ENCODE peak calls at places on chromosomes 6 and 20, in five cellular contexts. C is tibial artery, B is fibroblast of mammary gland, H is GM23338, X is OCI-LY7. K is an unnamed sample.

GRCh38 chr6:19719691-19720127 is 117.5 kb upstream of the ID4 start:
- DNase-seq in C (no peak), B (peak), H (peak), X (no peak), K (peak)

GRCh38 chr6:12555267-12555666 is 161.3 kb upstream of the PHACTR1 start:
- DNase-seq in C (no peak), B (peak), H (no peak), X (no peak), K (peak)

GRCh38 chr20:52533401-52533800 is 341.8 kb upstream of the ZFP64 start:
- DNase-seq in C (no peak), B (no peak), H (no peak), X (no peak), K (no peak)

GRCh38 chr20:24755411-24755922 is 193.6 kb upstream of the CST7 start:
- DNase-seq in C (no peak), B (no peak), H (no peak), X (no peak), K (no peak)

GRCh38 chr6:33613794-33614166 is 7.3 kb upstream of the ITPR3 start:
- DNase-seq in C (peak), B (peak), H (no peak), X (no peak), K (peak)

GRCh38 chr6:27383481-27383880 is 5.1 kb upstream of the ZNF391 start:
- DNase-seq in C (no peak), B (no peak), H (no peak), X (no peak), K (no peak)

GRCh38 chr20:36093025-36093803 is 61.3 kb upstream of the EPB41L1 start:
- DNase-seq in C (peak), B (no peak), H (no peak), X (no peak), K (peak)

GRCh38 chr20:63178889-63179751 is 36.8 kb downstream of the YTHDF1 start:
- DNase-seq in C (no peak), B (no peak), H (peak), X (peak), K (peak)

GRCh38 chr20:53874104-53874503 is 196.3 kb downstream of the BCAS1 start:
- DNase-seq in C (no peak), B (no peak), H (no peak), X (no peak), K (no peak)

GRCh38 chr6:102582569-102582968 is 1189.1 kb downstream of the GRIK2 start:
- DNase-seq in C (peak), B (no peak), H (no peak), X (no peak), K (no peak)

GRCh38 chr6:75302280-75302679 is 17.7 kb upstream of the TMEM30A start:
- DNase-seq in C (no peak), B (no peak), H (no peak), X (no peak), K (no peak)

GRCh38 chr20:50141811-50142561 is 11.5 kb downstream of the PEDS1 start:
- DNase-seq in C (no peak), B (no peak), H (no peak), X (no peak), K (no peak)

GRCh38 chr6:11231108-11231463 is 1.4 kb downstream of the NEDD9 start:
- DNase-seq in C (no peak), B (no peak), H (no peak), X (no peak), K (no peak)

GRCh38 chr6:32462609-32463008 is 22.9 kb downstream of the HLA-DRA start:
- DNase-seq in C (no peak), B (peak), H (peak), X (no peak), K (no peak)

GRCh38 chr6:115091461-115091860 is 748.6 kb upstream of the HS3ST5 start:
- DNase-seq in C (no peak), B (no peak), H (no peak), X (no peak), K (peak)

GRCh38 chr6:33857301-33858052 is 53.7 kb upstream of the MLN start:
- DNase-seq in C (no peak), B (peak), H (no peak), X (no peak), K (no peak)

GRCh38 chr6:10682319-10682988 is 12.0 kb downstream of the C6orf52 start:
- DNase-seq in C (no peak), B (no peak), H (no peak), X (no peak), K (no peak)

GRCh38 chr6:83824388-83824801 is 28.8 kb upstream of the RIPPLY2 start:
- DNase-seq in C (no peak), B (peak), H (no peak), X (no peak), K (peak)

GRCh38 chr6:4059115-4059777 is 19.7 kb downstream of the FAM217A start:
- DNase-seq in C (no peak), B (peak), H (no peak), X (no peak), K (peak)

GRCh38 chr6:132675749-132676148 is 16.8 kb upstream of the TAAR1 start:
- DNase-seq in C (no peak), B (no peak), H (no peak), X (no peak), K (peak)

GRCh38 chr6:79731471-79731870 is 100.3 kb downstream of the SH3BGRL2 start:
- DNase-seq in C (no peak), B (no peak), H (no peak), X (no peak), K (no peak)

GRCh38 chr6:36120979-36121706 is 9.2 kb upstream of the MAPK13 start:
- DNase-seq in C (peak), B (peak), H (peak), X (peak), K (peak)

GRCh38 chr20:33685328-33686007 is 717 bp downstream of the E2F1 start:
- DNase-seq in C (no peak), B (peak), H (peak), X (peak), K (no peak)

GRCh38 chr6:158536084-158536890 is 23.6 kb upstream of the TMEM181 start:
- DNase-seq in C (peak), B (peak), H (peak), X (peak), K (peak)

GRCh38 chr6:75098709-75099108 is 107.1 kb downstream of the COL12A1 start:
- DNase-seq in C (peak), B (peak), H (no peak), X (no peak), K (peak)

GRCh38 chr6:52183131-52183530 is 3.0 kb upstream of the IL17A start:
- DNase-seq in C (no peak), B (no peak), H (no peak), X (no peak), K (peak)

GRCh38 chr20:3777726-3778629 is 3.3 kb downstream of the SPEF1 start:
- DNase-seq in C (peak), B (peak), H (peak), X (no peak), K (peak)

GRCh38 chr20:37714973-37715657 is 21.3 kb downstream of the CTNNBL1 start:
- DNase-seq in C (no peak), B (peak), H (no peak), X (no peak), K (peak)

GRCh38 chr6:143110572-143110971 is 49.9 kb downstream of the AIG1 start:
- DNase-seq in C (no peak), B (peak), H (no peak), X (no peak), K (peak)

GRCh38 chr6:18380165-18380564 is 7.0 kb upstream of the RNF144B start:
- DNase-seq in C (no peak), B (peak), H (no peak), X (no peak), K (peak)

DNA sequence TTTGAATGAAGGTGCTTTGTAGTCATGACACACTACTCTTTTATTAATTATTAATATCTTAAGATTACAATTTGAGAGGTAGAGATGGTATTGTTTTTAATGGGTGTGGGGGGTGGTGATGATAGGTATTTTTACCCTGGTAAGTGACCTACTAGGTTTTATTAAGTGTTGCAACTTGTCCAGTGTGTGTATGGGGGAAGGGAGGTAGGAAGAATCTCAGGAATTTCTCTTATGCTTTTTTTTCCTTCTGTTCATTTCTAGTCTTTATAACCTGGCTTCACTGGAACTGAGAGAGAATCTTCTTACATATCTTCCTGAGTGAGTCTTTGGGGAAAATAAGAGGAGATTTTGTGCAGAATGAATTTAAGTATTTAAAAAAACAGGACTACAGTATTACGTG is 101.4 kb downstream of the LRRC1 start:
- DNase-seq in C (no peak), B (no peak), H (peak), X (no peak), K (peak)
- H3K4me3 ChIP-seq in C (no peak), B (no peak), H (no peak), X (no peak), K (no peak)

GRCh38 chr6:2505624-2506023 is 245.1 kb downstream of the MYLK4 start:
- DNase-seq in C (no peak), B (peak), H (peak), X (peak), K (no peak)
- TF ChIP-seq CTCF in C (no peak), B (peak), H (peak), X (peak), K (peak)

DNA sequence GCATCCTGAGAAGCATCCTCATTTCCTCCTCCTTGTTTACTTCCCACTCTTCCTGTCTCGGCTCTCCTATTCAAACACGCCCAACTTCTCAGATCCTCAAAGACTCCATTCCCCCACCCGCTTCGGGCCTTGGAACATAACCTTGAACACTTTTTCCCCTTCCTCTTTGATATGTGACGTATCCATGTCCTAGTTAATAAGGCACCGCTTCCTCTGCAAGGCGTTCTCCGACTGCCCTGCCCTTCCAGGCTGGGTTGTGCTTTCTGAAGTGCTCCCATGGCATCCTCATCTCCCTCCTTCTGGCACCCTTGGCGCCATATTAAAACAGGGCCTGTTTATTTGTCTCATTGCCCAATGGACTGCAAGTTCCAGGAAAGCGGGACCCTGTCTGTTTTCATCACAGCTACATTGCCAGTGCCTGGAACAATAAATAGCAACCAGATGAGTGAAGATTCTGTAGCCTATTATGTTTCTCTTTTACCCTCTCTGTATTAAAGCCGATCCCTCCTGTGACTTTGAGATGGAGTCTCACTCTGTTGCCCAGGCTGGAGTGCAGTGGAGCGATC is 115.3 kb upstream of the TRAF3IP2 start:
- DNase-seq in C (no peak), B (no peak), H (no peak), X (no peak), K (no peak)
- H3K4me3 ChIP-seq in C (no peak), B (no peak), H (no peak), X (no peak), K (no peak)

GRCh38 chr20:11045412-11046175 is 371.8 kb upstream of the JAG1 start:
- DNase-seq in C (no peak), B (no peak), H (no peak), X (no peak), K (no peak)
- TF ChIP-seq CTCF in C (no peak), B (no peak), H (no peak), X (no peak), K (no peak)

GRCh38 chr20:8155229-8155628 is 23.2 kb downstream of the PLCB1 start:
- DNase-seq in C (no peak), B (no peak), H (no peak), X (no peak), K (no peak)
- H3K4me3 ChIP-seq in C (no peak), B (no peak), H (no peak), X (no peak), K (no peak)

DNA sequence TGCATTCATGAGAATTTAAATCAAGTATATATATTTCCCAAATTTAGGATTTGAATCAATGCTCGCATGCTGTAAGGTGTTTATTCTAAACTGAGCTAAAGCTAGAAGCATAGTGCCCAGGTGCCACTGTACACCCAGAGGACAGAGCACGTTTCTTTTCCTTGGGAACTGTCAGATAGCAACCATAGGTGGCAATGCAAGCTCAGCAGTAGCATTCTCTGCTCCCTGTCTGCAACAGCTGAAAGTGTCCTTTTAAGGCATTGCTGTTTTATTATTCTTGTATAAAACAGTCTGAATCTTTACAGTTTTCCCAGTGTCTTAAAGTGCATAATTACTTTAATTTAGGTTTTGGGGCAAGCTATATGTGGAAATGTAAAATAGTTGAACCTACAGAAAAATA is 443.4 kb upstream of the MMS22L start:
- DNase-seq in C (no peak), B (no peak), H (peak), X (no peak), K (peak)
- TF ChIP-seq CTCF in C (no peak), B (no peak), H (peak), X (peak), K (peak)

DNA sequence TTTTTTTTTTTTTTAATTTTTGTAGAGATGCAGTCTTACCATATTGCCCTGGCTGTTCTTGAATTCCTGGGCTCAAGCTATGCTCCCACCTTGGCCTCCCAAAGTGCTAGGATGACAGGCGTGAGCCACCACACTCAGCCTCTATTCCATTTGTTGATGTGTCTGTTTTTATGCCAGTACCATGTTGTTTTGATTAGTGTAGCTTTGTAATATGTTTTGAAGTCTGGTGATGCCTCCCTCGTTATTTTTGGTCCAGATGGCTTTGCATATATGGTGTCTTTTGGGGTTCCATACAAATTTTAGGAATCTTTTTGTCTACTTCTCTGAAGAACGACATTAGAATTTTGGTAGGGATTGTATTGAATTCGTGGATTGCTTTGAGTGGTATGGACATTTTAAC is 193.2 kb downstream of the ADGB start:
- DNase-seq in C (no peak), B (no peak), H (no peak), X (no peak), K (no peak)
- H3K4me3 ChIP-seq in C (no peak), B (no peak), H (no peak), X (no peak), K (no peak)

GRCh38 chr6:140012146-140012545 is 637.7 kb upstream of the CITED2 start:
- DNase-seq in C (no peak), B (no peak), H (no peak), X (no peak), K (no peak)

GRCh38 chr6:140007525-140007924 is 633.1 kb upstream of the CITED2 start:
- DNase-seq in C (no peak), B (no peak), H (no peak), X (no peak), K (no peak)

GRCh38 chr6:140017470-140017869 is 643.0 kb upstream of the CITED2 start:
- DNase-seq in C (no peak), B (no peak), H (no peak), X (no peak), K (no peak)

GRCh38 chr6:140009286-140009685 is 634.8 kb upstream of the CITED2 start:
- DNase-seq in C (no peak), B (no peak), H (no peak), X (no peak), K (no peak)

DNA sequence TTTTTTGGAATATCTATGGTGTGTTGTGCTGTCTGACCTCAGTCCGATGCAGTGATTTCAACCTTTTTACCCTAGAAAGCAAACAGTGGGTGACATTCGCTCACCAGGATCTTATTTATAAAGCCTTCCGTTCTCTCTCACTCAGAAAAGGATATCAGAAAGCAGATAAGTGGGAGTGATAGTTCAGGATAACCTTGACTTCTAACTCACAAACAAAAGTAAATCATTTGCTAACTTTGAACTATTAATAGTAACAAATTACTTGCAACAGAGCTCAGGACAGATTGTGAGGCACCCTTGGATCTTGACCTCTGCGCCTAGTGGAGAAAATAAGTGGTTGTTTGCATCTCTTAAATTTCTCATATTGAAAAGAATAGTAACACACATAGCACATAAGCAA is 637.1 kb upstream of the CITED2 start:
- DNase-seq in C (no peak), B (no peak), H (no peak), X (no peak), K (no peak)
- TF ChIP-seq CTCF in C (no peak), B (no peak), H (no peak), X (no peak), K (no peak)

K was measured in epithelial cell of esophagus.